ENCODE peak calls at places on chromosomes 7 and 10, in nine cellular contexts. T, J, K, S, W, R, V, Y and G are unnamed samples.

GRCh38 chr7:106659369-106659962 is 1.5 kb downstream of the CCDC71L start:
- DNase-seq in T (no peak), J (peak; percentile 18), K (no peak), S (no peak), W (no peak), R (no peak), V (no peak), Y (no peak), G (peak; percentile 32)

GRCh38 chr7:137345799-137346449 is 2.4 kb upstream of the PTN start:
- DNase-seq in T (no peak), J (no peak), K (no peak), S (no peak), W (no peak), R (no peak), V (no peak), Y (no peak), G (no peak)

GRCh38 chr7:39667354-39667923 is 44.1 kb downstream of the RALA start:
- DNase-seq in T (no peak), J (no peak), K (no peak), S (no peak), W (no peak), R (no peak), V (no peak), Y (no peak), G (no peak)

GRCh38 chr10:124532106-124532641 is 70.6 kb downstream of the LHPP start:
- DNase-seq in T (no peak), J (no peak), K (no peak), S (no peak), W (no peak), R (peak; percentile 39), V (no peak), Y (no peak), G (no peak)

GRCh38 chr7:35754741-35755140 is 46.1 kb upstream of the SEPTIN7 start:
- DNase-seq in T (no peak), J (peak; percentile 17), K (no peak), S (no peak), W (no peak), R (no peak), V (no peak), Y (no peak), G (peak; percentile 42)

GRCh38 chr10:70575486-70575873 is 27.1 kb downstream of the PRF1 start:
- DNase-seq in T (no peak), J (no peak), K (no peak), S (no peak), W (no peak), R (no peak), V (no peak), Y (no peak), G (no peak)

GRCh38 chr7:31687024-31687423 is at the start of gene PPP1R17:
- DNase-seq in T (peak; percentile 11), J (no peak), K (no peak), S (no peak), W (no peak), R (peak; percentile 39), V (no peak), Y (no peak), G (no peak)

GRCh38 chr7:153193144-153193595 is 433.6 kb downstream of the ACTR3B start:
- DNase-seq in T (peak; percentile 40), J (no peak), K (no peak), S (no peak), W (no peak), R (peak; percentile 71), V (no peak), Y (no peak), G (no peak)

GRCh38 chr7:151850484-151851159 is 26.3 kb downstream of the PRKAG2 start:
- DNase-seq in T (no peak), J (no peak), K (no peak), S (no peak), W (no peak), R (no peak), V (no peak), Y (no peak), G (no peak)

GRCh38 chr7:51313276-51314035 is 3.2 kb downstream of the COBL start:
- DNase-seq in T (no peak), J (no peak), K (no peak), S (no peak), W (no peak), R (no peak), V (no peak), Y (no peak), G (no peak)